ENCODE peak calls at places on chromosomes 11 and 22, in seven cellular contexts. A, G, B, K, X, C and P are unnamed samples.

GRCh38 chr11:1521382-1522080 is 35.0 kb upstream of the MOB2 start:
- DNase-seq in K (no peak), X (no peak), A (no peak), C (no peak), B (no peak), G (no peak), P (no peak)

GRCh38 chr11:112321521-112322172 is 61.0 kb upstream of the PLET1 start:
- DNase-seq in C (peak; percentile 100), B (peak; percentile 99), A (peak; percentile 89), X (no peak), K (no peak), G (peak; percentile 90), P (peak; percentile 20)

GRCh38 chr22:38187413-38188212 is 6.0 kb upstream of the PLA2G6 start:
- DNase-seq in A (peak; percentile 71), C (no peak), B (peak; percentile 99), G (peak; percentile 70), K (no peak), X (no peak), P (no peak)

GRCh38 chr22:37231406-37232139 is 12.5 kb downstream of the RAC2 start:
- DNase-seq in C (no peak), G (no peak), A (no peak), K (no peak), B (no peak), X (no peak), P (no peak)

GRCh38 chr11:44036811-44037657 is 10.7 kb upstream of the ACCSL start:
- DNase-seq in A (peak; percentile 82), C (peak; percentile 27), G (peak; percentile 93), B (peak; percentile 88), X (peak; percentile 89), K (peak; percentile 62), P (peak; percentile 84)

GRCh38 chr22:24161909-24162308 is 19.4 kb upstream of the SUSD2 start:
- DNase-seq in K (no peak), B (no peak), A (no peak), C (no peak), X (no peak), G (no peak), P (no peak)

GRCh38 chr22:45863981-45864751 is 112.8 kb downstream of the WNT7B start:
- DNase-seq in B (peak; percentile 28), A (peak; percentile 63), K (peak; percentile 71), G (peak; percentile 59), C (no peak), X (no peak), P (peak; percentile 85)

GRCh38 chr22:37281646-37282384 is 493 bp upstream of the CYTH4 start:
- DNase-seq in A (no peak), X (no peak), G (peak; percentile 31), K (no peak), C (no peak), B (no peak), P (no peak)

GRCh38 chr11:5280582-5281102 is 10.9 kb upstream of the HBE1 start:
- DNase-seq in C (peak; percentile 93), K (no peak), A (peak; percentile 100), G (peak; percentile 100), X (peak; percentile 88), B (peak; percentile 97), P (no peak)

GRCh38 chr11:106121570-106122320 is 44.3 kb downstream of the AASDHPPT start:
- DNase-seq in X (no peak), K (no peak), B (no peak), A (no peak), G (peak; percentile 49), C (no peak), P (no peak)

GRCh38 chr11:106399075-106399500 is 321.6 kb downstream of the AASDHPPT start:
- DNase-seq in A (peak; percentile 100), G (peak; percentile 100), C (peak; percentile 97), B (peak; percentile 99), K (no peak), X (peak; percentile 91), P (peak; percentile 71)

GRCh38 chr11:69387409-69387885 is 93.5 kb downstream of the MYEOV start:
- DNase-seq in C (peak; percentile 52), X (no peak), G (peak; percentile 13), K (no peak), A (no peak), B (no peak), P (no peak)

GRCh38 chr11:269146-269890 is 8.9 kb upstream of the NLRP6 start:
- DNase-seq in B (peak; percentile 64), A (no peak), C (peak; percentile 22), X (no peak), G (peak; percentile 24), K (no peak), P (no peak)

GRCh38 chr11:65182258-65183170 is 786 bp downstream of the CAPN1 start:
- DNase-seq in C (no peak), K (peak; percentile 39), G (peak; percentile 24), A (no peak), X (no peak), B (no peak), P (peak; percentile 65)

GRCh38 chr11:15493921-15494630 is 379.4 kb downstream of the INSC start:
- DNase-seq in B (peak; percentile 60), C (peak; percentile 87), G (no peak), X (no peak), K (no peak), A (no peak), P (no peak)

GRCh38 chr11:913043-913442 is 2.4 kb upstream of the CHID1 start:
- DNase-seq in B (no peak), K (no peak), X (no peak), A (no peak), G (no peak), C (no peak), P (no peak)

DNA sequence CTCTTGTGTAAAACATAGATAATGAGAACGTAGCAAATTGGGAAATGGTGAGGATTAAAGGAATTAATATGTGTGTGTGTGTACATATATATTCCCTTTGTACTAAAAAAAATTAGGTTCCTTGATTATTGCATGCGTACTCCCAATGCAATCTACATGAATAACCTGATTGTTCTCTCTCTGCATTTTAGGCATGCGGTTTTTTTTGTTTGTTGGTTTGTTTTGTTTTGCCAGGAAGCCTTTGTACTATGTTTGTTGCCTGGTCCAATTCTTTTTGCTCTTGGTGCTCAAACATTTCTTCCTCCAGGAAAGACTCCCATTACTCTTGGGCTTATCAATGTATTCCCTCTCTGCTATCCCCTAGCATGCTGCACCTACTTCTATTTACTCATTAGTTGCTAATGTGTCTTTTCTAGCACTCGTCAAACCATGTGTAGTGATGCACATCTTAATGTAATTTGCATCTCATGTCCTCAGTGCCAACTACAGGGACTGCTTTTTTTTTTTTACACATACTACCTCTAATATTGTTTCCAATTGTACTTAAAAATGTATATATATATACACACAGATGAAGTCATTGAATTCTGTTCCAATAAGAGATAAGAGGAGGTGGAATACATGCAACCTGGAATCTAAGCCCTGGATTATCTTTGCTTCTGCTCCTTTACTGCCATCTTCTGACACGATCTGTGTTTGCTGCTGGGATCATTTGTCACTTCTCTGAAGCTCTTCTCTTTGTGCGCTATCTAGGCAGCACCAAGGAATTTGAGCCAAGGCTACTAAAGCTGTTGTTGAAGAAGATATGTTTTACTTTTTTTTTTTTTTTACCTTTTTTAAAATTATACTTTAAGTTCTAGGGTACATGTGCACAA is 197.2 kb upstream of the ANO3 start:
- DNase-seq in K (no peak), X (no peak), C (peak; percentile 16), B (peak; percentile 29), A (peak; percentile 38), G (peak; percentile 54), P (peak; percentile 21)
- TF ChIP-seq CTCF in K (peak; percentile 37), X (peak; percentile 55), C (peak; percentile 62), B (peak; percentile 43), A (no peak), G (peak; percentile 35), P (peak; percentile 60)

DNA sequence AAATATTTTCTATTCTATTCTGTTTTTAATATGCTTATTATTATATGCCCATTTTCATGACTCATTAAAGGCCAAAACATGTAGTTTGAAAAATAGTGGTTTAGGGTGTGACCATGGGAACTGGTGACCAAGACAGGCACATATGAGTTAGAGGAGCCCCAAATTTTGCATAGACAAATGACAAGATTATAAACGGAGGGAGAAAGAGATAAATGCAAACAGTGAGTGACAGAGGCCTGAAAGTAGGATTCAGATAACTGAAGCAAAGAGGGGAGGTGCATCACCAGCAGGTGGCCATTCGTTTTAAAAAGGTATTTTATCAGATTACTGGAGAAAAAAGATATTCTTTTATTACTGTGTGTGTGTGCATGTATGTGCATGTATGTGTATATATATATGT is 391.5 kb upstream of the CHORDC1 start:
- DNase-seq in K (no peak), B (no peak), A (no peak), X (no peak), C (no peak), G (no peak), P (no peak)
- TF ChIP-seq CTCF in K (no peak), B (no peak), A (no peak), X (no peak), C (no peak), G (no peak), P (no peak)

GRCh38 chr11:92154611-92155010 is 70.0 kb upstream of the FAT3 start:
- DNase-seq in K (no peak), G (no peak), C (no peak), B (no peak), A (no peak), X (no peak), P (no peak)

GRCh38 chr11:92149996-92150395 is 74.6 kb upstream of the FAT3 start:
- DNase-seq in B (no peak), G (no peak), C (no peak), X (no peak), K (no peak), A (peak; percentile 1), P (no peak)

GRCh38 chr11:92153542-92153941 is 71.1 kb upstream of the FAT3 start:
- DNase-seq in B (no peak), C (no peak), K (no peak), A (no peak), G (no peak), X (no peak), P (no peak)

DNA sequence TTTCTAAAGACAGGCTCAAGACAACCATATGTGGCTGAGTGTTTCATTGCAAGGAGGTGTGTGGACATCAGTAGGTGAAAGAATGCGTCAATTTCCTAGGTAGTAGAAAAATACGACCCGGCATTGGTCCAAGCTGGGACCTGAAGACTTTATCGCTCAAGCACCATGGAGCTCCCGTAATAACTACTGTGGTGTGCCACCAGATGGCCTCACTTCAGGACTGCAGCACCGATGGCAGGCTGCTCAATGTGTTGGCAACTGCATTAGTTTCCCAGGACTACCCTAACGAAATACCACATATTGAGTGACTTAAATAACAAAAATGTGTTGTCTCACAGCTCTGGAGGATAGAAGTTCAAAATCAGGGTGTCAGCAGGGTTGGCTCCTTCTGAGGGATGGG is 72.4 kb upstream of the FAT3 start:
- DNase-seq in K (no peak), B (no peak), A (no peak), G (no peak), X (no peak), C (no peak), P (no peak)
- TF ChIP-seq CTCF in K (no peak), B (no peak), A (no peak), G (no peak), X (peak; percentile 31), C (no peak), P (no peak)

DNA sequence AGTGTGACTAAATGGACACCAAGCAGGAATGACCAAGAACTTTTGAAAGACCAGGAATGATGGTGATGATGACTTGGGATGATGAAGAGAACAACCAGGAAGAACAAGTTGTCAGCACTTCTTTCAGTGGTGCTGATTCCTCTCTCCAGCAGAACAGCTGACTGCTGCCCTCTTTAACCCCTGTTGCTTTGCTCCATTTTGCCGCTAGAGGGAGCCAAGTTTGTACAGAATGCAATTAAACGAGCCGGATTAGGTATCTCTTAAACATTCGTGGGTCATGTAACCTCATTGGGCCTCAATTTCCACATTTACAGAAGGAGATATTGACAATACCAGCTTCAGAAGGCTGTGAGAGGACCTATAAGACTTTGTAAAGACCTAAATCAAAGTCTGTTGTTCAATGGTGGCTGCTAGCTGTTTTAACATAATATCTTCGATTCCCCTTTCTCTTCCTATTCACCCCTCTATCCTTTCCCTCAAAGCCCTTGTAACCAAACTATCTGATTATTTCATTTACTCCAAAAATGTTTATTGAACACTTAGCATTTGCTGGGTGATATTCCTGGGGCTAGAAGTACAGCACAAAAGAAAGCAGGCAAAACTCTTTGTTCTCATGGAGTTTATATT is 1.9 kb downstream of the OR4S1 start:
- DNase-seq in G (peak; percentile 70), C (peak; percentile 15), B (peak; percentile 34), X (no peak), A (peak; percentile 48), K (peak; percentile 16), P (peak; percentile 65)
- TF ChIP-seq CTCF in G (peak; percentile 92), C (peak; percentile 98), B (peak; percentile 81), X (peak; percentile 74), A (peak; percentile 79), K (peak; percentile 59), P (peak; percentile 81)